ENCODE peak calls at places on chromosomes 1 and 21, in six cellular contexts. G, I, D, N, K and P are unnamed samples.

GRCh38 chr1:65629788-65630187 is 162.9 kb upstream of the PDE4B start:
- DNase-seq in I (no peak), K (no peak), G (no peak), N (no peak), D (no peak), P (no peak)

GRCh38 chr1:19260211-19261138 is 8.9 kb downstream of the MRTO4 start:
- DNase-seq in D (no peak), I (peak; percentile 17), N (no peak), G (no peak), K (peak; percentile 72), P (no peak)

GRCh38 chr1:24928631-24929090 is 1.4 kb downstream of the RUNX3 start:
- DNase-seq in I (no peak), G (no peak), D (peak; percentile 37), N (no peak), K (no peak), P (no peak)

GRCh38 chr1:85289848-85290335 is 13.5 kb upstream of the BCL10 start:
- DNase-seq in K (no peak), G (no peak), N (no peak), I (no peak), D (no peak), P (no peak)

GRCh38 chr1:165560834-165561233 is 17.0 kb downstream of the LRRC52 start:
- DNase-seq in D (no peak), K (no peak), I (no peak), N (no peak), G (no peak), P (no peak)

GRCh38 chr1:41242645-41243171 is 602 bp upstream of the SCMH1 start:
- DNase-seq in D (no peak), I (no peak), G (no peak), N (no peak), K (no peak), P (no peak)

GRCh38 chr1:41313661-41314131 is 47.5 kb upstream of the FOXO6 start:
- DNase-seq in G (no peak), K (peak; percentile 21), D (peak; percentile 53), N (peak; percentile 24), I (no peak), P (no peak)

GRCh38 chr1:199859525-199859924 is 168.0 kb upstream of the NR5A2 start:
- DNase-seq in N (no peak), I (no peak), G (no peak), K (peak; percentile 81), D (no peak), P (no peak)

GRCh38 chr1:228810855-228811654 is 75.8 kb downstream of the RHOU start:
- DNase-seq in G (no peak), K (no peak), D (no peak), I (no peak), N (no peak), P (no peak)

GRCh38 chr1:59057211-59057694 is 239.6 kb upstream of the FGGY start:
- DNase-seq in I (peak; percentile 91), G (peak; percentile 80), N (peak; percentile 64), K (peak; percentile 100), D (peak; percentile 15), P (no peak)
- TF ChIP-seq CTCF in I (peak; percentile 2), G (no peak), N (no peak), K (peak; percentile 31), D (no peak), P (no peak)

DNA sequence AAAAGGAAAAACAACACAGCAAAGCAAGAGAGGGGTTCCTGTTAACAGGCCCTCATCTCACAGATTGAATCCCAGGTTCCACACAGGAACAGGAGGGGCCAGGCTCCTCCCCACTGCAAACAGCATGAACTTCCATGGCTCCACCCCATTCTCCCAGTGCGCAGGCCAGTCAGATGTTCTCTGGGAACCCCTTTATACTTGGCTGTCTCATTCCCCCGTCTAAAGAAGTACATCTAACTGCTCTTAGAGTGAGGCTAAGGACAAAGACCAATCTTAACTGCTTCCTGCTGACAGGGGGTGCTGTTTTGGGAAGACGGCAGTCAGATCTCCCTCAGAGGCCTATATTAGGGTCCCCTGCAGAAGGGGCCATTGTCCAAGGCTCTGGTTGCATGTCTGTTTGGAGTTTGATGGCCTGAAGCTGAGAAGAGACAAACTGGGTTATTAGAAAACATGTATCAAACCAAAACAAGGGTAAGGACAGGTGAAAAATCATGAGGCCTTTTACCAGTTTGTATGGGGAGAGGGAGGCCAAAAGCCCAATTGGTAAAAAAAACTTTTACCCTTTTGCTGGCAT is 10.5 kb upstream of the NASP start:
- DNase-seq in G (no peak), K (peak; percentile 53), D (no peak), I (no peak), N (no peak), P (no peak)
- TF ChIP-seq CTCF in G (no peak), K (peak; percentile 39), D (no peak), I (no peak), N (no peak), P (no peak)

DNA sequence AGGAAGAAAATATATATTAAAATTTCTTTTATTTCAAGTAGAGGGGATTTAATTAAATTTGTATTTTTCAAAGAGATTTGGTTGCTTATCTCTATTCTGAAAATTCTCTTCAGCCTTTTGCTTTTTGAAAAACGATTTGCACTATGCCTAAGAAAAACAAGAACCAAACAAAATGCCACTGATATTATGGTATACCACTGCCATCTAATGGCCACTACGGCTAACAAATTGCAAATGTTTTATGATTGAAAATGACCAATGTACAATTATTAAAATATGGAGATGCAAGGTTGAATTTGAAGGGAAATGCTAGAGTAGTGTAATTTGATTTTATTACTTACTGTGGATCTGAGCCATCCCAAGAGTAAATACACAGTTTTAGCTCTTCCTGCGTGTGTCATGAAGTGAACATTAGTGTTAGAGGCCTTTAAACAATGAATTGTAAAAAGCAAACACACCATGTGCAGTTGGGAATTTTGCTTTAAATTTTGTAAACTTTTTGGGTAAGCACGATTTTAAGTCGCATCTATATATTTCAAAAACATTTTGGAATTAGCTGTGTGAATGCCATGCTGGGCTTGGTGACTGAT is 137.4 kb upstream of the USP25 start:
- DNase-seq in K (peak; percentile 76), I (peak; percentile 47), G (no peak), D (peak; percentile 7), N (peak; percentile 44), P (peak; percentile 36)
- TF ChIP-seq CTCF in K (peak; percentile 64), I (peak; percentile 87), G (peak; percentile 54), D (peak; percentile 63), N (peak; percentile 73), P (peak; percentile 37)

GRCh38 chr21:30126575-30126974 is 40.0 kb downstream of the CLDN17 start:
- DNase-seq in I (no peak), N (no peak), D (no peak), K (no peak), G (no peak), P (no peak)
- TF ChIP-seq CTCF in I (no peak), N (no peak), D (no peak), K (no peak), G (no peak), P (no peak)

DNA sequence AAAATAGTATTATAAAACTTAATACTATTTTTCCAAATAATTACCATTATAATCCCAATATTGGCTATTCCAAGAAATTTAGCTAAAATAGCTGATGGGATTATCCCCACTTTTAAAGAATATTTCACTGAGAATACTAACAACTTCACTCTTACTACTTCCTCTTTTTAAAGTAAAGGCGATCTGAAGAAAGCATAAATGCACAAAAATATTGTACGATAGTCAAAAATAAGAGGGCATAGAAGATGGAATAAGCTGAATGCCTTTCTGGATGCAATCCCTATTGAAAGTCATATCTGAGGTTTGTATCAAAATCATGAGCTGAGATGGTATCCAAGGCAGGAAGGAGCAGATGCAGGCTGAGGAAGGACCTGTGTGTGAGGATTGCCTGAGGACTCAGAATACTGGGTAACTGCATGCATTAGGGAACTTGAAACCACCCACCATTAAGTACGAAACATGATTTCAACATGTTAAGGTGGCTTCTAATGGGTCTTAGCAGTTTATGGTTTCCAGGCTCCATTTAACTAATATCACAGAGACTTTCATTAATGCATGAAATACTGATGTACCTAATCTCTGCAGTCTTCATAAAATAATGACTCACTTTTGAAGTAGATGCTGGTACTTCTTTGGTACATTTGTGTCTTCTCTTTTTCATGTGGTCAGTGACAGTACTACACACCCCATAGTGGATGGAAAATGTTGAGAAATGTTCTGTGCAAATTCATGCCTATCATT is 29.6 kb upstream of the RGS1 start:
- DNase-seq in D (no peak), K (peak; percentile 58), G (no peak), N (no peak), I (no peak), P (no peak)
- TF ChIP-seq CTCF in D (peak; percentile 56), K (peak; percentile 17), G (no peak), N (no peak), I (no peak), P (no peak)

GRCh38 chr1:150072959-150073358 is 5.4 kb downstream of the VPS45 start:
- DNase-seq in I (no peak), G (no peak), N (no peak), D (no peak), K (peak; percentile 60), P (peak; percentile 45)
- TF ChIP-seq CTCF in I (peak; percentile 56), G (peak; percentile 54), N (peak; percentile 6), D (peak; percentile 26), K (peak; percentile 47), P (no peak)

DNA sequence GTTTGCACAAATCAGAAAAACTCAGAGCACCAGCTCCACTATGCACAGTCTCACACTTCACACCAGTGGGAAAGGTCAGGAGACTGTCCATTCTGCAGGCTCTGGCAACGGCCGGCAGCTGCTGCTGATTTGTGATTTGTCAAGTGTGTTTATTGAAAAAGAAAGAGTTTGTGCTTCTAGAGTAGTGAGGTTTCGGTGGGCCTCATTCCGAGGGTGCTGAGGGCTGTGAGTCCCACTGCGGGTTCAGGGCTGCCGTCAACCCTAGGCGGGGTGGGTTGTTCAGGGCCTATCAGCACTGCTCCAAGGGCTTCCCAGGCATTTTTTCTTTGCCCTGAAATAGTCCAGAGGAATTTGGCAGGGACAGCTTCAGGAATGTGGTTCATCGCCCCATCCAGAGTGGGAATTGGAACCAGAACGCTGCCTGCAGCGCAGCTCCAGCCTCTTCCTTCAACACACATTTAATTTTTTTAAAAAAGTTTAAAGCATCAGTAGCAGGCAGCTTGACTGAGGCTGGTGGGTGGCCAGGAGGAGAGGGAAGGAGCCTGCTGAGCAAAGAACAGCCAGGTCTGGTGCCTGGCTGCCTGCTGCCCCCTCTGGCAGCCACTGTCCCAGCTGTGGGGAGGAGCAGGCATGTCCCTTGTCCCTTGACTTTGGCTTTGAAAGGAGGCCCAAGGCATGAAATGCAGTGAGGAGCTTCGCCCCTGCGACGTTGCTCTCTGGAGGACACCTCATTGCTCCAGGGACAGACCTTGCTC is 19.7 kb downstream of the STUM start:
- DNase-seq in N (peak; percentile 12), G (peak; percentile 33), K (no peak), I (peak; percentile 30), D (peak; percentile 26), P (no peak)
- TF ChIP-seq CTCF in N (peak; percentile 51), G (peak; percentile 29), K (peak; percentile 43), I (peak; percentile 29), D (no peak), P (no peak)

GRCh38 chr1:230926182-230926581 is 52.5 kb downstream of the TTC13 start:
- DNase-seq in I (no peak), G (no peak), D (no peak), N (no peak), K (no peak), P (no peak)

GRCh38 chr1:230916607-230917283 is 48.4 kb upstream of the C1orf198 start:
- DNase-seq in D (no peak), I (no peak), N (no peak), K (no peak), G (no peak), P (no peak)

GRCh38 chr1:230917284-230918135 is 49.2 kb upstream of the C1orf198 start:
- DNase-seq in I (peak; percentile 92), N (peak; percentile 80), D (peak; percentile 77), G (peak; percentile 49), K (peak; percentile 88), P (peak; percentile 60)

GRCh38 chr1:230919201-230919600 is 50.9 kb upstream of the C1orf198 start:
- DNase-seq in K (no peak), I (no peak), G (no peak), N (no peak), D (no peak), P (no peak)

GRCh38 chr1:230922620-230923019 is 54.3 kb upstream of the C1orf198 start:
- DNase-seq in G (no peak), D (no peak), I (no peak), K (peak; percentile 58), N (no peak), P (no peak)
- TF ChIP-seq CTCF in G (no peak), D (no peak), I (no peak), K (peak; percentile 56), N (no peak), P (no peak)